ENCODE peak calls at places on chromosomes 5 and 9, in nine cellular contexts. Z, D, K, P, Q, N, T, U and B are unnamed samples.

GRCh38 chr5:73968729-73969128 is 342.7 kb downstream of the ARHGEF28 start:
- DNase-seq in T (no peak), P (no peak), N (no peak), Q (no peak), U (no peak), D (no peak), K (peak; percentile 29), Z (no peak), B (no peak)

GRCh38 chr5:58318468-58318867 is 141.4 kb downstream of the PLK2 start:
- DNase-seq in N (no peak), P (no peak), U (no peak), D (no peak), Z (no peak), K (no peak), T (no peak), Q (peak; percentile 16), B (peak; percentile 87)

GRCh38 chr9:130090915-130091314 is 37.2 kb downstream of the GPR107 start:
- DNase-seq in P (no peak), K (no peak), N (no peak), D (no peak), U (no peak), T (no peak), Z (no peak), Q (no peak), B (no peak)

GRCh38 chr5:121793791-121794190 is 57.9 kb upstream of the FTMT start:
- DNase-seq in U (no peak), K (no peak), Z (no peak), N (no peak), Q (no peak), T (no peak), P (no peak), D (no peak), B (no peak)

GRCh38 chr9:118957585-118957984 is 411.6 kb downstream of the BRINP1 start:
- DNase-seq in T (no peak), D (no peak), Z (no peak), U (no peak), N (no peak), K (no peak), P (no peak), Q (no peak), B (no peak)

GRCh38 chr9:130343445-130343918 is 77.9 kb downstream of the HMCN2 start:
- DNase-seq in P (no peak), Z (no peak), Q (no peak), D (no peak), U (peak; percentile 66), N (no peak), T (no peak), K (peak; percentile 41), B (no peak)

GRCh38 chr9:111659706-111660105 is 1.7 kb upstream of the GNG10 start:
- DNase-seq in T (no peak), Q (no peak), Z (no peak), D (no peak), P (no peak), U (no peak), N (no peak), K (no peak), B (no peak)

GRCh38 chr9:129122133-129122532 is 10.9 kb downstream of the PTPA start:
- DNase-seq in U (no peak), Q (no peak), T (no peak), D (no peak), N (no peak), K (no peak), Z (no peak), P (no peak), B (no peak)

GRCh38 chr9:28093141-28093540 is 519.9 kb upstream of the C9orf72 start:
- DNase-seq in P (no peak), Z (no peak), Q (no peak), D (no peak), T (no peak), K (no peak), U (no peak), N (no peak), B (no peak)

GRCh38 chr5:83590966-83591365 is 119.4 kb downstream of the VCAN start:
- DNase-seq in D (no peak), K (no peak), N (no peak), P (no peak), Q (no peak), T (no peak), U (no peak), Z (no peak), B (no peak)

GRCh38 chr9:30967484-30967883 is 1417.0 kb upstream of the ACO1 start:
- DNase-seq in P (no peak), Q (no peak), K (no peak), Z (no peak), T (no peak), U (no peak), N (peak; percentile 14), D (peak; percentile 52), B (no peak)

GRCh38 chr9:133125706-133126696 is 5.0 kb upstream of the RALGDS start:
- DNase-seq in N (no peak), Q (peak; percentile 59), T (no peak), K (no peak), Z (no peak), U (no peak), P (peak; percentile 68), D (no peak), B (peak; percentile 95)